ENCODE peak calls at places on chromosomes 3 and 15, in six cellular contexts. D is thyroid gland, T is nephron progenitor cell, V is psoas muscle, G is heart right ventricle, A is Calu3. N is an unnamed sample.
A peak's percentile ranks its signal among the peaks of the same experiment; 100 is the strongest.

GRCh38 chr15:64361259-64361658 is 5.3 kb upstream of the CSNK1G1 start:
- DNase-seq in D (no peak), T (no peak), V (no peak), G (no peak), A (no peak), N (no peak)

GRCh38 chr3:71117572-71118247 is 465.8 kb downstream of the FOXP1 start:
- DNase-seq in D (peak; percentile 22), T (no peak), V (no peak), G (no peak), A (no peak), N (no peak)

GRCh38 chr3:70833510-70833835 is 521.0 kb upstream of the MDFIC2 start:
- DNase-seq in D (no peak), T (no peak), V (no peak), G (no peak), A (no peak), N (no peak)

GRCh38 chr3:183988216-183988790 is 29.4 kb downstream of the ABCC5 start:
- DNase-seq in D (no peak), T (no peak), V (no peak), G (no peak), A (no peak), N (no peak)

GRCh38 chr3:58071480-58071971 is 63.3 kb downstream of the FLNB start:
- DNase-seq in D (peak; percentile 49), T (no peak), V (no peak), G (no peak), A (no peak), N (no peak)

GRCh38 chr3:178480795-178481194 is 55.4 kb upstream of the KCNMB2 start:
- DNase-seq in D (no peak), T (no peak), V (no peak), G (no peak), A (no peak), N (no peak)

GRCh38 chr15:39171944-39172368 is 408.9 kb upstream of the THBS1 start:
- DNase-seq in D (peak; percentile 52), T (peak; percentile 20), V (peak; percentile 40), G (no peak), A (peak; percentile 79), N (peak; percentile 87)

GRCh38 chr3:189961525-189962161 is 159.1 kb downstream of the P3H2 start:
- DNase-seq in D (peak; percentile 81), T (peak; percentile 81), V (peak; percentile 70), G (peak; percentile 60), A (peak; percentile 91), N (peak; percentile 91)

GRCh38 chr3:52682016-52682415 is 3.7 kb downstream of the PBRM1 start:
- DNase-seq in D (peak; percentile 47), T (no peak), V (no peak), G (no peak), A (peak; percentile 34), N (no peak)

GRCh38 chr15:84079885-84080777 is 155.4 kb upstream of the GOLGA6L4 start:
- DNase-seq in D (peak; percentile 4), T (peak; percentile 70), V (peak; percentile 21), G (peak; percentile 19), A (no peak), N (peak; percentile 84)

GRCh38 chr15:82168296-82168695 is 94.2 kb downstream of the EFL1 start:
- DNase-seq in D (no peak), T (no peak), V (no peak), G (no peak), A (no peak), N (no peak)

GRCh38 chr3:146504546-146505197 is 35.3 kb upstream of the PLSCR2 start:
- DNase-seq in D (no peak), T (no peak), V (no peak), G (no peak), A (no peak), N (no peak)

GRCh38 chr3:48765376-48765775 is 48.4 kb upstream of the IP6K2 start:
- DNase-seq in D (no peak), T (no peak), V (no peak), G (no peak), A (no peak), N (no peak)

GRCh38 chr15:57153140-57153539 is 223.2 kb upstream of the CGNL1 start:
- DNase-seq in D (no peak), T (no peak), V (no peak), G (no peak), A (no peak), N (no peak)

GRCh38 chr3:129927072-129927471 is 33.6 kb upstream of the TMCC1 start:
- DNase-seq in D (no peak), T (no peak), V (no peak), G (no peak), A (no peak), N (no peak)

GRCh38 chr3:105676621-105677300 is 192.1 kb downstream of the CBLB start:
- DNase-seq in D (no peak), T (no peak), V (no peak), G (no peak), A (no peak), N (no peak)

GRCh38 chr3:179172546-179172945 is 24.4 kb downstream of the PIK3CA start:
- DNase-seq in D (no peak), T (no peak), V (no peak), G (no peak), A (no peak), N (no peak)

GRCh38 chr3:161038725-161039124 is 66.4 kb downstream of the B3GALNT1 start:
- DNase-seq in D (no peak), T (no peak), V (no peak), G (no peak), A (no peak), N (no peak)

GRCh38 chr3:48367201-48367600 is 4.8 kb upstream of the FBXW12 start:
- DNase-seq in D (peak; percentile 80), T (no peak), V (no peak), G (peak; percentile 15), A (peak; percentile 29), N (no peak)

GRCh38 chr3:23484386-23484785 is 281.3 kb downstream of the UBE2E2 start:
- DNase-seq in D (no peak), T (no peak), V (no peak), G (no peak), A (no peak), N (no peak)

GRCh38 chr3:195249057-195249770 is 21.7 kb downstream of the XXYLT1 start:
- DNase-seq in D (no peak), T (no peak), V (no peak), G (no peak), A (no peak), N (peak; percentile 62)

DNA sequence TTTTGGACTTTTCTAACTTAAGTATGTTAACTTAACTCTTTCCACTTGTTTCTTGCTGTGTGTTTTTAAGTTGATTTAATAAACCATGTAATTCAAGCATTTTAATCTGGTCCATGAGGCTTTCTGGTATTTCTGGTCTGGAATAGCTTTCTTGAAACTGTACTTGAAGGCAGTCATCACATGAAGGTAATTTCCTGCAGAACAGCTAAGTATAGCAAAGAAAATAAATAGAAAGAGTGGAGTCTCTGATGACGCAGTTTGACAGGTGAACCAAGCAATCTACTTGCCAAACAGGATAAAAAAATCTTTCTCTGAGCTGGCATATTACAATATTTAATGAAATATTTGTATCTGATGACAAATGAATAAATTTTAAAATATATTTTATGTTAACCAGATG is 74.9 kb downstream of the BTLA start:
- DNase-seq in D (no peak), T (no peak), V (no peak), G (no peak), A (no peak), N (no peak)
- TF ChIP-seq CTCF in D (no peak), T (no peak), V (no peak), G (no peak), A (no peak), N (no peak)

DNA sequence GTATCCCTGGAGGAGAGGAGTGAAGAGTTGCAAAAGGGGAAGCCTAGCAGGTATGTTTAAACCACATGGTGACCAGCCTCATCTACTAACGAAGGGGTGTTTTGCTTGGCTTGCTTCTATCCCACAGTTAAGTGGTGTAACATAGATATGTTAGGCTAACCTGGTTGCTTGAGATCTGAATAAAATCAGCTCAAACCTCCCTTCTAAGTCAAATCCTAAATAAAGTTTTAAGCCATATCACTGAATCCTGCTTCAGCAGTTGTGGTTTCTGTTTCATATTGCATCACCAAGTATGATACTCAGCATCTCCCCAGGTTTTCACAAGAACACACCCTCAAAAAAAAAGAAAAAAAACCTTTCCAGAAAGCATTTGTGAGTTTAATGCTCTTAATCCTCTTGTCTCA is 880.2 kb downstream of the ROBO1 start:
- DNase-seq in D (no peak), T (no peak), V (no peak), G (no peak), A (no peak), N (no peak)
- TF ChIP-seq CTCF in D (no peak), T (no peak), V (no peak), G (no peak), A (no peak), N (no peak)

GRCh38 chr3:50340404-50341329 is at the start of gene RASSF1:
- DNase-seq in D (peak; percentile 41), T (no peak), V (peak; percentile 78), G (peak; percentile 81), A (no peak), N (no peak)

GRCh38 chr3:50341537-50341936 is 901 bp upstream of the RASSF1 start:
- DNase-seq in D (no peak), T (no peak), V (no peak), G (no peak), A (no peak), N (no peak)

GRCh38 chr3:50341996-50342732 is 1.5 kb upstream of the RASSF1 start:
- DNase-seq in D (no peak), T (no peak), V (no peak), G (no peak), A (no peak), N (no peak)

GRCh38 chr3:50345008-50345407 is 524 bp downstream of the ZMYND10 start:
- DNase-seq in D (no peak), T (no peak), V (no peak), G (no peak), A (no peak), N (no peak)

GRCh38 chr3:50342818-50343633 is 2.4 kb upstream of the RASSF1 start:
- DNase-seq in D (no peak), T (no peak), V (no peak), G (no peak), A (no peak), N (no peak)
- TF ChIP-seq CTCF in D (no peak), T (no peak), V (no peak), G (no peak), A (no peak), N (no peak)

GRCh38 chr15:68503791-68504720 is 72.1 kb upstream of the ITGA11 start:
- DNase-seq in D (no peak), T (no peak), V (no peak), G (no peak), A (no peak), N (peak; percentile 60)

GRCh38 chr15:68502398-68502901 is 70.5 kb upstream of the ITGA11 start:
- DNase-seq in D (no peak), T (no peak), V (no peak), G (no peak), A (no peak), N (peak; percentile 66)

GRCh38 chr15:68503213-68503612 is 71.2 kb upstream of the ITGA11 start:
- DNase-seq in D (no peak), T (no peak), V (no peak), G (no peak), A (no peak), N (peak; percentile 48)

GRCh38 chr15:68506071-68506470 is 72.7 kb upstream of the CORO2B start:
- DNase-seq in D (no peak), T (no peak), V (no peak), G (no peak), A (no peak), N (peak; percentile 57)

DNA sequence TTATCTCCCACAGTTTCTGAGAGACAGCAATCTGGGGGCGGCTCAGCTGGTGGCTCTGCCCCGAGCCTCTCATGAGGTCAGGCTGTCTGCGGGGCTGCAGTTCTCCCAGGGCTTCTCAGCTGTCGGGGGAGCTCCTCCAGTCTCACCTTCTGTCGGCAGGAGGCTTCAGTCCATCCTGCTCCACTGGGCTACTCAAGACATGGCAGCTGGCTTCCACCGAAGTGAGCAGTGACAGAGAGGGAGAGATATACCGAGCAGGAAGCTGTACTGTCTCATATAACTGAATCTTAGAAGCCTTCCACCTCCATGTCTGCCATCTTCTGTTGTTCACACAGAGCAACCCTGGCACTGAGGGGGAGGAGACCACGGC is 72.7 kb upstream of the ITGA11 start:
- DNase-seq in D (no peak), T (no peak), V (no peak), G (no peak), A (no peak), N (peak; percentile 73)
- TF ChIP-seq CTCF in D (no peak), T (no peak), V (no peak), G (no peak), A (no peak), N (no peak)

N was measured in osteocyte.